ENCODE peak calls at places on chromosomes 16 and 17, in eight cellular contexts. U is T-helper 9 cell, I is glutamatergic neuron, Q is astrocyte of the cerebellum, T is M059J, X is IMR-90, K is HT1080, Y is hypothalamus. C is an unnamed sample.

GRCh38 chr16:47887496-47887895 is 268.3 kb downstream of the ABCC12 start:
- DNase-seq in T (peak; percentile 98), U (no peak), K (peak; percentile 63), Y (no peak), I (no peak), X (peak; percentile 33), Q (no peak), C (peak; percentile 82)

GRCh38 chr16:54143934-54144333 is 142.7 kb downstream of the IRX3 start:
- DNase-seq in I (no peak), Y (no peak), K (no peak), T (no peak), X (no peak), U (no peak), Q (no peak), C (no peak)

GRCh38 chr16:48608452-48608851 is 1.5 kb downstream of the N4BP1 start:
- DNase-seq in U (no peak), X (no peak), I (no peak), T (peak; percentile 69), K (no peak), Y (no peak), Q (no peak), C (peak; percentile 67)

GRCh38 chr17:38861399-38861843 is 7.9 kb upstream of the RPL23 start:
- DNase-seq in Y (no peak), Q (no peak), I (no peak), X (no peak), T (no peak), U (no peak), K (peak; percentile 79), C (peak; percentile 43)

GRCh38 chr17:6596076-6596475 is 39.7 kb upstream of the PITPNM3 start:
- DNase-seq in T (no peak), U (no peak), Y (no peak), Q (no peak), K (no peak), I (no peak), X (no peak), C (no peak)

GRCh38 chr16:84314373-84314772 is 19.7 kb downstream of the WFDC1 start:
- DNase-seq in I (no peak), U (no peak), Q (no peak), Y (no peak), T (peak; percentile 68), K (no peak), X (no peak), C (no peak)

GRCh38 chr17:71339219-71339618 is 781.6 kb upstream of the SOX9 start:
- DNase-seq in U (no peak), Q (no peak), I (no peak), K (no peak), X (no peak), Y (no peak), T (no peak), C (no peak)

GRCh38 chr16:48365601-48366164 is 19.5 kb downstream of the SIAH1 start:
- DNase-seq in Q (no peak), Y (peak; percentile 69), K (peak; percentile 87), I (peak; percentile 93), X (peak; percentile 80), U (peak; percentile 56), T (peak; percentile 84), C (peak; percentile 91)

GRCh38 chr16:2178321-2179106 is 17.9 kb downstream of the CASKIN1 start:
- DNase-seq in I (peak; percentile 61), T (no peak), U (peak; percentile 30), K (no peak), Q (no peak), X (no peak), Y (no peak), C (no peak)

GRCh38 chr16:50401355-50401754 is 32.6 kb upstream of the BRD7 start:
- DNase-seq in K (no peak), I (no peak), X (no peak), U (no peak), Y (no peak), T (no peak), Q (no peak), C (no peak)

GRCh38 chr17:58630883-58631522 is 60.8 kb downstream of the TEX14 start:
- DNase-seq in Q (no peak), I (peak; percentile 25), U (no peak), K (no peak), Y (no peak), X (no peak), T (no peak), C (peak; percentile 98)

GRCh38 chr17:37117743-37118142 is 169.0 kb downstream of the AATF start:
- DNase-seq in Q (no peak), T (no peak), Y (no peak), X (no peak), U (no peak), I (no peak), K (no peak), C (no peak)

GRCh38 chr16:50428116-50428515 is 59.3 kb upstream of the BRD7 start:
- DNase-seq in U (no peak), Y (no peak), K (peak; percentile 72), Q (no peak), I (no peak), T (peak; percentile 57), X (no peak), C (peak; percentile 7)

GRCh38 chr16:76579277-76579676 is 302.1 kb downstream of the CNTNAP4 start:
- DNase-seq in I (no peak), Y (no peak), T (peak; percentile 3), X (no peak), Q (no peak), K (peak; percentile 10), U (no peak), C (no peak)

GRCh38 chr17:40063915-40064531 is 1.3 kb downstream of the THRA start:
- DNase-seq in T (no peak), Q (no peak), Y (no peak), U (no peak), X (no peak), K (no peak), I (no peak), C (no peak)

GRCh38 chr17:56929362-56929969 is 15.6 kb upstream of the TRIM25 start:
- DNase-seq in X (no peak), Y (no peak), Q (no peak), T (peak; percentile 42), U (no peak), I (no peak), K (no peak), C (no peak)

GRCh38 chr17:78126895-78127239 is 1.7 kb downstream of the TMC6 start:
- DNase-seq in T (no peak), Y (no peak), U (no peak), I (no peak), X (no peak), K (no peak), Q (no peak), C (no peak)

GRCh38 chr17:17494499-17495447 is 1.4 kb downstream of the RASD1 start:
- DNase-seq in Y (no peak), T (peak; percentile 58), U (no peak), X (peak; percentile 37), K (no peak), Q (no peak), I (peak; percentile 70), C (no peak)

GRCh38 chr16:88732172-88732960 is 26.1 kb downstream of the CTU2 start:
- DNase-seq in I (no peak), Y (no peak), K (peak; percentile 38), Q (no peak), T (peak; percentile 51), X (no peak), U (no peak), C (no peak)

GRCh38 chr16:67969286-67970039 is 1.0 kb upstream of the SLC12A4 start:
- DNase-seq in Y (no peak), Q (no peak), K (no peak), X (no peak), I (no peak), U (no peak), T (peak; percentile 22), C (no peak)

GRCh38 chr16:28181557-28181914 is 30.2 kb downstream of the XPO6 start:
- DNase-seq in Q (peak; percentile 93), I (no peak), T (peak; percentile 97), Y (no peak), X (peak; percentile 97), U (no peak), K (peak; percentile 94), C (peak; percentile 84)

GRCh38 chr16:1159973-1160772 is 7.3 kb downstream of the CACNA1H start:
- DNase-seq in T (peak; percentile 26), K (no peak), Q (no peak), I (peak; percentile 63), U (no peak), Y (no peak), X (no peak), C (peak; percentile 29)

GRCh38 chr17:70190959-70191805 is 21.9 kb downstream of the KCNJ2 start:
- DNase-seq in Q (no peak), T (no peak), I (no peak), Y (no peak), K (no peak), X (peak; percentile 7), U (no peak), C (peak; percentile 82)

GRCh38 chr17:6402258-6402657 is 32.7 kb downstream of the AIPL1 start:
- DNase-seq in T (no peak), K (no peak), I (no peak), X (no peak), Q (no peak), U (no peak), Y (no peak), C (no peak)

GRCh38 chr17:42184717-42185496 is at the start of gene HCRT:
- DNase-seq in T (peak; percentile 20), Q (no peak), Y (no peak), K (no peak), U (no peak), X (no peak), I (no peak), C (no peak)